ENCODE peak calls at places on chromosome 15, in nine cellular contexts. T is occipital lobe; J is A172; F is globus pallidus; G is stimulated activated CD4-positive, alpha-beta T cell treated with anti-CD3 and anti-CD28 coated beads, TNF-alpha, amount 100 ng/mL, for 1 hour; C is effector memory CD4-positive, alpha-beta T cell; N is lower lobe of right lung; Q is NCI-H2081; L is thoracic aorta. O is an unnamed sample.

GRCh38 chr15:55942332-55942731 is 51.1 kb downstream of the NEDD4 start:
- DNase-seq in G (no peak), C (no peak), L (no peak), F (no peak), Q (no peak), T (no peak), N (no peak), J (no peak), O (no peak)

GRCh38 chr15:81024265-81024875 is 23.6 kb downstream of the TLNRD1 start:
- DNase-seq in L (no peak), G (no peak), J (no peak), C (no peak), Q (no peak), F (no peak), N (no peak), T (no peak), O (no peak)

GRCh38 chr15:42193383-42193782 is 14.7 kb downstream of the VPS39 start:
- DNase-seq in L (no peak), F (no peak), G (no peak), J (no peak), T (no peak), Q (no peak), C (no peak), N (no peak), O (no peak)

GRCh38 chr15:42736178-42736792 is 643 bp downstream of the CDAN1 start:
- DNase-seq in J (no peak), F (no peak), G (no peak), Q (no peak), C (no peak), T (no peak), L (no peak), N (no peak), O (no peak)

GRCh38 chr15:48965972-48966371 is 2.3 kb upstream of the SHC4 start:
- DNase-seq in C (no peak), N (no peak), L (no peak), T (no peak), Q (no peak), F (peak), G (no peak), J (peak), O (no peak)

GRCh38 chr15:69017978-69018377 is 3.5 kb downstream of the NOX5 start:
- DNase-seq in J (no peak), T (no peak), Q (no peak), C (no peak), L (no peak), G (no peak), F (no peak), N (no peak), O (no peak)

GRCh38 chr15:100339999-100340398 is 1.8 kb downstream of the ADAMTS17 start:
- DNase-seq in Q (no peak), C (no peak), L (no peak), J (no peak), N (no peak), F (no peak), T (no peak), G (no peak), O (no peak)

GRCh38 chr15:43132830-43133428 is 457 bp upstream of the TMEM62 start:
- DNase-seq in J (no peak), Q (no peak), F (no peak), G (no peak), C (no peak), N (peak), T (no peak), L (no peak), O (no peak)

GRCh38 chr15:42955518-42955917 is 34.9 kb upstream of the TTBK2 start:
- DNase-seq in J (no peak), F (no peak), T (no peak), Q (no peak), N (no peak), G (no peak), L (no peak), C (no peak), O (no peak)

GRCh38 chr15:73809728-73810501 is 56.8 kb upstream of the INSYN1 start:
- DNase-seq in F (no peak), T (peak), C (no peak), Q (peak), N (no peak), G (no peak), L (no peak), J (peak), O (no peak)

GRCh38 chr15:89184886-89185526 is 36.4 kb downstream of the RLBP1 start:
- DNase-seq in N (no peak), Q (no peak), J (no peak), G (no peak), T (no peak), F (no peak), C (no peak), L (no peak), O (no peak)